ENCODE peak calls at places on chromosomes 3 and 15, in nine cellular contexts. S is RWPE1, D is T-helper 17 cell, V is MV-4-11, H is endothelial cell, X is GM13976, R is G401, W is brain pericyte, T is Calu3. K is an unnamed sample.

GRCh38 chr3:135929670-135930069 is 35.9 kb upstream of the PPP2R3A start:
- DNase-seq in S (no peak), D (no peak), V (no peak), H (no peak), X (no peak), R (peak), W (peak), T (no peak), K (peak)

GRCh38 chr15:52331490-52332240 is 36.1 kb upstream of the MYO5C start:
- DNase-seq in S (peak), D (no peak), V (peak), H (peak), X (peak), R (peak), W (no peak), T (peak), K (peak)

GRCh38 chr3:64414043-64414442 is 188.8 kb upstream of the PRICKLE2 start:
- DNase-seq in S (no peak), D (no peak), V (no peak), H (no peak), X (no peak), R (no peak), W (no peak), T (no peak), K (no peak)

GRCh38 chr3:168493412-168494205 is 397.9 kb upstream of the GOLIM4 start:
- DNase-seq in S (no peak), D (no peak), V (no peak), H (no peak), X (no peak), R (no peak), W (no peak), T (no peak), K (no peak)

GRCh38 chr15:52021128-52021671 is 2.2 kb downstream of the MAPK6 start:
- DNase-seq in S (peak), D (peak), V (peak), H (no peak), X (peak), R (peak), W (peak), T (peak), K (peak)

GRCh38 chr15:38562278-38562677 is 2.3 kb downstream of the RASGRP1 start:
- DNase-seq in S (no peak), D (no peak), V (no peak), H (no peak), X (no peak), R (no peak), W (no peak), T (no peak), K (no peak)

GRCh38 chr15:48002772-48003171 is 118.0 kb upstream of the SLC24A5 start:
- DNase-seq in S (no peak), D (no peak), V (peak), H (no peak), X (no peak), R (no peak), W (no peak), T (no peak), K (no peak)

GRCh38 chr15:74573987-74574386 is 33.0 kb downstream of the ARID3B start:
- DNase-seq in S (no peak), D (no peak), V (no peak), H (no peak), X (no peak), R (no peak), W (no peak), T (no peak), K (no peak)

GRCh38 chr3:15535757-15536156 is 14.3 kb upstream of the COLQ start:
- DNase-seq in S (peak), D (no peak), V (no peak), H (no peak), X (no peak), R (no peak), W (no peak), T (no peak), K (no peak)

GRCh38 chr3:108862865-108863798 is 40.5 kb downstream of the TRAT1 start:
- DNase-seq in S (peak), D (no peak), V (no peak), H (no peak), X (peak), R (no peak), W (no peak), T (peak), K (no peak)